ENCODE peak calls at places on chromosome 13, in seven cellular contexts. D is HepG2; J is aorta; U is right lobe of liver; S is heart left ventricle; F is Panc1; T is naive thymus-derived CD4-positive, alpha-beta T cell. B is an unnamed sample.

GRCh38 chr13:37621811-37622361 is 23.3 kb upstream of the POSTN start:
- ATAC-seq in U (no peak), F (no peak), T (no peak), J (no peak), D (no peak), S (no peak), B (no peak)

GRCh38 chr13:90721937-90722336 is 625.5 kb upstream of the MIR17HG start:
- ATAC-seq in T (no peak), S (no peak), U (no peak), J (no peak), F (no peak), D (no peak), B (no peak)

GRCh38 chr13:64938660-64939059 is 2291.5 kb downstream of the PCDH9 start:
- ATAC-seq in U (no peak), D (no peak), F (no peak), J (no peak), T (no peak), S (no peak), B (no peak)

GRCh38 chr13:44197791-44198770 is 175.5 kb upstream of the SERP2 start:
- ATAC-seq in S (peak; percentile 52), T (peak; percentile 71), J (no peak), D (no peak), U (no peak), F (no peak), B (no peak)

GRCh38 chr13:42225051-42225450 is 46.9 kb upstream of the AKAP11 start:
- ATAC-seq in D (no peak), T (no peak), S (no peak), F (no peak), U (no peak), J (no peak), B (no peak)

GRCh38 chr13:73220966-73221720 is 162.3 kb downstream of the KLF5 start:
- ATAC-seq in F (no peak), S (no peak), T (peak; percentile 33), D (peak; percentile 44), U (no peak), J (no peak), B (no peak)

GRCh38 chr13:109389892-109390345 is 396.5 kb downstream of the IRS2 start:
- ATAC-seq in U (peak; percentile 85), S (no peak), J (no peak), F (no peak), D (no peak), T (peak; percentile 68), B (no peak)

GRCh38 chr13:44540761-44541434 is 35.2 kb downstream of the TSC22D1 start:
- ATAC-seq in S (no peak), F (no peak), J (no peak), T (no peak), U (no peak), D (no peak), B (no peak)

GRCh38 chr13:109131698-109132257 is 502.4 kb downstream of the MYO16 start:
- ATAC-seq in U (no peak), T (peak; percentile 37), D (no peak), F (no peak), J (no peak), S (peak; percentile 83), B (peak; percentile 63)

GRCh38 chr13:35283856-35284255 is 192.6 kb downstream of the MAB21L1 start:
- ATAC-seq in F (no peak), S (no peak), D (peak; percentile 77), T (no peak), U (peak; percentile 47), J (no peak), B (no peak)

GRCh38 chr13:42875448-42876269 is 94.3 kb downstream of the FAM216B start:
- ATAC-seq in U (no peak), J (no peak), T (no peak), S (no peak), F (no peak), D (no peak), B (no peak)

GRCh38 chr13:51729853-51730553 is 74.0 kb downstream of the DHRS12 start:
- ATAC-seq in F (peak; percentile 38), D (peak; percentile 70), J (peak; percentile 86), U (peak; percentile 43), S (peak; percentile 76), T (no peak), B (peak; percentile 82)

GRCh38 chr13:60265566-60265965 is 101.8 kb upstream of the DIAPH3 start:
- ATAC-seq in D (no peak), J (no peak), S (no peak), U (no peak), T (no peak), F (no peak), B (no peak)

DNA sequence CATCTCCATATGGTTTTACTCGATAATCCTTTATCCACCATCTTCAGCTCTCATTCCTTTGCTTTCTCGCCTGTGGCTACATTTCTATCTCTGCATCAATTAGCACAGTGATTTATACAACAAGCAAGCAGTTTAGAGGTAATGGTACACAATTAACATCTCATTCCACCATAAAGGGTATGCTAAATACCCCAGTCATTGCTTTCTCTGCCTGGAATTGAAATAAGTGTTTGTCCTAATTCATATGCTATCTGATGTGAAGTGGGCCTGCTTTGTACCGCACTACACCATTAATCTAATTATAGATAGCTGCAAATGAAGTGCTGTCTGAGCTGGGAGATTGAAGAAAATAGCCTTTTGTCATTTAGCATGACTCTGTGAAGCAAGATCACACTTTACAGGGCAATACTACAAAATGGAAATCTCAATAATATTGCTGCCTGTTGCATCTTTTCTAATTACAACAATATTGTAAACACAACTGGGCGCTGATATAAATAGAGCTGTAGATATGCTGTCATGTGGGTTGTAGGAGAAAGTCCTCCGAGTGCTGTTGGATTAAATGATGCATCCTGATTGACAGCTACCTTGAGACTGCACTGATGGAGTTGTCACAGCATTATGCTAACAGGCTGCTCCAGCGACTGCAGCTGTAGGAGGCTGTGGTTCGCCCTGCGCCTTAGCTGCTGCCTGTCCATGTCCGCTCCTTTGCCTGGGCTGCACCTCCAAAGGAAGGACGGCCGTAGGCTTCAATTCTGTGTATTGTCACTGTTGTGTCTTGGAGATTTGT is 78.2 kb downstream of the GGACT start:
- ATAC-seq in S (no peak), F (no peak), U (no peak), T (no peak), D (no peak), J (no peak), B (no peak)
- H3K27ac ChIP-seq in S (no peak overlapping the region), F (peak overlapping the region; percentile 48), U (no peak overlapping the region), T (no peak overlapping the region), D (no peak overlapping the region), J (no peak overlapping the region), B (no peak overlapping the region)

GRCh38 chr13:93771229-93771628 is 544.6 kb downstream of the GPC6 start:
- ATAC-seq in S (no peak), F (no peak), J (no peak), D (no peak), T (no peak), U (no peak), B (no peak)
- H3K27ac ChIP-seq in S (no peak overlapping the region), F (no peak overlapping the region), J (no peak overlapping the region), D (no peak overlapping the region), T (no peak overlapping the region), U (no peak overlapping the region), B (no peak overlapping the region)

GRCh38 chr13:99057310-99057975 is 79.6 kb upstream of the DOCK9 start:
- ATAC-seq in D (no peak), F (no peak), U (peak; percentile 81), S (no peak), J (no peak), T (no peak), B (peak; percentile 73)
- H3K27ac ChIP-seq in D (no peak overlapping the region), F (no peak overlapping the region), U (peak overlapping the region; percentile 15), S (no peak overlapping the region), J (no peak overlapping the region), T (no peak overlapping the region), B (peak overlapping the region; percentile 81)

GRCh38 chr13:112137144-112137543 is 70.2 kb downstream of the SOX1 start:
- ATAC-seq in D (no peak), F (no peak), T (no peak), S (no peak), U (no peak), J (no peak), B (no peak)
- H3K27ac ChIP-seq in D (no peak overlapping the region), F (no peak overlapping the region), T (no peak overlapping the region), S (no peak overlapping the region), U (no peak overlapping the region), J (no peak overlapping the region), B (no peak overlapping the region)

DNA sequence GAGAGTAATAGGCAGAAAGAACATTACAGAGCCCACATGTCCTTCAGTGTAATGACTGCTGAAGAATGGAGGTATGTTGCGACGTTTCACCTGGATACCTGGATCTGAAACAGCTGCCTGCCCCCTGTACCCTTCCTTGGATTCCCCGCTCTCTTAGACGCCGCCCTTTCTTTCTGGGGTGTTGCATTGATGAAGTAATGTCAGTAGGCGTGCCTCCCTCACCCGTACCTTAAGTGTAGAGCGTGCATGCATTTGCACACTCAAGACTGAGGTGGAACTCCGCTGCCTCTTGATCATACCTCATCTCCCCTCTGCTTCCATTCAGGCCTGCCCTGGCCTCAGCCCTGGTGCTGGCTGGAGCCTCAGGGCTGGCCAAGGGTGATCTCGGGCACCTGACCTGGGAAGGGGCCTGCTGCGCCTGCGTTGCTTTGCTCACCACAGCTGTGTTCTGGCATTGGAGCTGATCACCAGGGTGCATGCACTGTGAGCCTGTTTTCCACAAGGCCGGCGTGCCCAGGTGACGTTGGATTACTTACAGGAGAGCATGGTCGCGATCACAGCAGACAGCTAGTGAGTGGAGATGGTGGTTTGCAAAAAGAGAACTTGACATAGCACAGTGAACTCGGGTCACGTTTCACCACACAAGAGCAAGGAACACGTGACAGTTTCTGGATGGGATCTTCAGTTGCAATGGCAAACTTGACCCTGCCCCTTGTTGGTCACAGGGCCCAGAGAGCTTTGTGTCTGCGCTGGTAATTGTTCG is 99.0 kb downstream of the ARHGEF7 start:
- ATAC-seq in T (peak; percentile 59), S (no peak), U (peak; percentile 61), D (no peak), F (no peak), J (no peak), B (no peak)
- H3K27ac ChIP-seq in T (no peak overlapping the region), S (no peak overlapping the region), U (peak overlapping the region; percentile 44), D (no peak overlapping the region), F (no peak overlapping the region), J (peak overlapping the region; percentile 29), B (no peak overlapping the region)